ENCODE peak calls at places on chromosome 4, in ten cellular contexts. I, M, E, L, H, B, X, N, D and Q are unnamed samples.

GRCh38 chr4:127648061-127648460 is 15.3 kb downstream of the INTU start:
- DNase-seq in I (no peak), M (no peak), E (no peak), L (no peak), H (no peak), B (no peak), X (no peak), N (no peak), D (no peak), Q (no peak)

GRCh38 chr4:182240161-182241130 is 2.8 kb upstream of the TENM3 start:
- DNase-seq in I (peak), M (no peak), E (no peak), L (no peak), H (peak), B (no peak), X (peak), N (no peak), D (peak), Q (peak)

GRCh38 chr4:947491-947971 is 15.3 kb downstream of the TMEM175 start:
- DNase-seq in I (no peak), M (no peak), E (no peak), L (no peak), H (no peak), B (no peak), X (no peak), N (no peak), D (no peak), Q (no peak)

GRCh38 chr4:41281038-41281634 is 24.4 kb downstream of the UCHL1 start:
- DNase-seq in I (peak), M (peak), E (no peak), L (no peak), H (peak), B (peak), X (peak), N (peak), D (peak), Q (peak)

GRCh38 chr4:187656953-187657352 is 338.6 kb upstream of the ZFP42 start:
- DNase-seq in I (no peak), M (no peak), E (no peak), L (no peak), H (no peak), B (no peak), X (no peak), N (no peak), D (no peak), Q (no peak)

GRCh38 chr4:56129431-56129861 is 180.7 kb downstream of the CEP135 start:
- DNase-seq in I (no peak), M (peak), E (no peak), L (peak), H (no peak), B (no peak), X (no peak), N (peak), D (no peak), Q (no peak)

GRCh38 chr4:122625156-122625555 is 4.3 kb upstream of the IL21 start:
- DNase-seq in I (no peak), M (no peak), E (no peak), L (no peak), H (no peak), B (no peak), X (no peak), N (no peak), D (no peak), Q (no peak)

GRCh38 chr4:1316537-1317168 is 27.0 kb downstream of the MAEA start:
- DNase-seq in I (no peak), M (no peak), E (no peak), L (no peak), H (no peak), B (no peak), X (no peak), N (no peak), D (no peak), Q (no peak)